ENCODE peak calls at places on chromosomes 13 and 19, in six cellular contexts. One of them, this sample, is unnamed.

GRCh38 chr19:46845959-46846459 is 4.6 kb downstream of the AP2S1 start:
- DNase-seq in neural crest cell: no peak
- DNase-seq in neural progenitor cell: no peak
- DNase-seq in activated CD4-positive, alpha-beta T cell treated with anti-CD3 and anti-CD28 coated beads, Interleukin-2, amount 10 ng/mL, durations not matched to agents 7 days and 5 days: no peak
- DNase-seq in stimulated activated CD8-positive, alpha-beta memory T cell treated with anti-CD3 and anti-CD28 coated beads, Interleukin-15, amount 100 ng/mL, for 4 hours: no peak
- DNase-seq in stimulated activated effector memory CD8-positive, alpha-beta T cell treated with anti-CD3 and anti-CD28 coated beads, Interleukin-12 subunit alpha, Interleukin-12 subunit beta, amount 100 ng/mL, for 72 hours: no peak
- DNase-seq in this sample: no peak

GRCh38 chr13:81757348-81757950 is 1416.5 kb upstream of the SPRY2 start:
- DNase-seq in neural progenitor cell: no peak
- DNase-seq in stimulated activated CD8-positive, alpha-beta memory T cell treated with anti-CD3 and anti-CD28 coated beads, Interleukin-15, amount 100 ng/mL, for 4 hours: no peak
- DNase-seq in stimulated activated effector memory CD8-positive, alpha-beta T cell treated with anti-CD3 and anti-CD28 coated beads, Interleukin-12 subunit alpha, Interleukin-12 subunit beta, amount 100 ng/mL, for 72 hours: no peak
- DNase-seq in activated CD4-positive, alpha-beta T cell treated with anti-CD3 and anti-CD28 coated beads, Interleukin-2, amount 10 ng/mL, durations not matched to agents 7 days and 5 days: no peak
- DNase-seq in neural crest cell: no peak
- DNase-seq in this sample: no peak

GRCh38 chr19:55314396-55314795 is 10.7 kb downstream of the TMEM150B start:
- DNase-seq in stimulated activated effector memory CD8-positive, alpha-beta T cell treated with anti-CD3 and anti-CD28 coated beads, Interleukin-12 subunit alpha, Interleukin-12 subunit beta, amount 100 ng/mL, for 72 hours: no peak
- DNase-seq in neural progenitor cell: no peak
- DNase-seq in activated CD4-positive, alpha-beta T cell treated with anti-CD3 and anti-CD28 coated beads, Interleukin-2, amount 10 ng/mL, durations not matched to agents 7 days and 5 days: no peak
- DNase-seq in stimulated activated CD8-positive, alpha-beta memory T cell treated with anti-CD3 and anti-CD28 coated beads, Interleukin-15, amount 100 ng/mL, for 4 hours: no peak
- DNase-seq in neural crest cell: no peak
- DNase-seq in this sample: no peak

GRCh38 chr13:106423530-106423929 is 111.9 kb downstream of the EFNB2 start:
- DNase-seq in neural progenitor cell: peak
- DNase-seq in neural crest cell: no peak
- DNase-seq in activated CD4-positive, alpha-beta T cell treated with anti-CD3 and anti-CD28 coated beads, Interleukin-2, amount 10 ng/mL, durations not matched to agents 7 days and 5 days: no peak
- DNase-seq in stimulated activated CD8-positive, alpha-beta memory T cell treated with anti-CD3 and anti-CD28 coated beads, Interleukin-15, amount 100 ng/mL, for 4 hours: no peak
- DNase-seq in stimulated activated effector memory CD8-positive, alpha-beta T cell treated with anti-CD3 and anti-CD28 coated beads, Interleukin-12 subunit alpha, Interleukin-12 subunit beta, amount 100 ng/mL, for 72 hours: no peak
- DNase-seq in this sample: no peak

GRCh38 chr13:29535663-29536655 is 59.5 kb downstream of the SLC7A1 start:
- DNase-seq in activated CD4-positive, alpha-beta T cell treated with anti-CD3 and anti-CD28 coated beads, Interleukin-2, amount 10 ng/mL, durations not matched to agents 7 days and 5 days: no peak
- DNase-seq in neural progenitor cell: no peak
- DNase-seq in neural crest cell: no peak
- DNase-seq in stimulated activated effector memory CD8-positive, alpha-beta T cell treated with anti-CD3 and anti-CD28 coated beads, Interleukin-12 subunit alpha, Interleukin-12 subunit beta, amount 100 ng/mL, for 72 hours: no peak
- DNase-seq in stimulated activated CD8-positive, alpha-beta memory T cell treated with anti-CD3 and anti-CD28 coated beads, Interleukin-15, amount 100 ng/mL, for 4 hours: no peak
- DNase-seq in this sample: no peak

GRCh38 chr19:19591133-19591825 is 27.2 kb downstream of the PBX4 start:
- DNase-seq in stimulated activated CD8-positive, alpha-beta memory T cell treated with anti-CD3 and anti-CD28 coated beads, Interleukin-15, amount 100 ng/mL, for 4 hours: peak
- DNase-seq in neural crest cell: no peak
- DNase-seq in stimulated activated effector memory CD8-positive, alpha-beta T cell treated with anti-CD3 and anti-CD28 coated beads, Interleukin-12 subunit alpha, Interleukin-12 subunit beta, amount 100 ng/mL, for 72 hours: peak
- DNase-seq in neural progenitor cell: peak
- DNase-seq in activated CD4-positive, alpha-beta T cell treated with anti-CD3 and anti-CD28 coated beads, Interleukin-2, amount 10 ng/mL, durations not matched to agents 7 days and 5 days: peak
- DNase-seq in this sample: peak

GRCh38 chr19:41861846-41862245 is 1.8 kb downstream of the RPS19 start:
- DNase-seq in neural crest cell: no peak
- DNase-seq in stimulated activated CD8-positive, alpha-beta memory T cell treated with anti-CD3 and anti-CD28 coated beads, Interleukin-15, amount 100 ng/mL, for 4 hours: no peak
- DNase-seq in neural progenitor cell: no peak
- DNase-seq in stimulated activated effector memory CD8-positive, alpha-beta T cell treated with anti-CD3 and anti-CD28 coated beads, Interleukin-12 subunit alpha, Interleukin-12 subunit beta, amount 100 ng/mL, for 72 hours: no peak
- DNase-seq in activated CD4-positive, alpha-beta T cell treated with anti-CD3 and anti-CD28 coated beads, Interleukin-2, amount 10 ng/mL, durations not matched to agents 7 days and 5 days: no peak
- DNase-seq in this sample: no peak

GRCh38 chr19:37468961-37469777 is at the start of gene ZNF570:
- DNase-seq in neural progenitor cell: peak
- DNase-seq in stimulated activated CD8-positive, alpha-beta memory T cell treated with anti-CD3 and anti-CD28 coated beads, Interleukin-15, amount 100 ng/mL, for 4 hours: peak
- DNase-seq in activated CD4-positive, alpha-beta T cell treated with anti-CD3 and anti-CD28 coated beads, Interleukin-2, amount 10 ng/mL, durations not matched to agents 7 days and 5 days: peak
- DNase-seq in neural crest cell: peak
- DNase-seq in stimulated activated effector memory CD8-positive, alpha-beta T cell treated with anti-CD3 and anti-CD28 coated beads, Interleukin-12 subunit alpha, Interleukin-12 subunit beta, amount 100 ng/mL, for 72 hours: peak
- DNase-seq in this sample: peak

GRCh38 chr19:3968556-3969434 is 2.1 kb downstream of the DAPK3 start:
- DNase-seq in neural progenitor cell: peak
- DNase-seq in activated CD4-positive, alpha-beta T cell treated with anti-CD3 and anti-CD28 coated beads, Interleukin-2, amount 10 ng/mL, durations not matched to agents 7 days and 5 days: no peak
- DNase-seq in neural crest cell: peak
- DNase-seq in stimulated activated effector memory CD8-positive, alpha-beta T cell treated with anti-CD3 and anti-CD28 coated beads, Interleukin-12 subunit alpha, Interleukin-12 subunit beta, amount 100 ng/mL, for 72 hours: no peak
- DNase-seq in stimulated activated CD8-positive, alpha-beta memory T cell treated with anti-CD3 and anti-CD28 coated beads, Interleukin-15, amount 100 ng/mL, for 4 hours: no peak
- DNase-seq in this sample: peak

GRCh38 chr13:99981115-99982020 is at the start of gene ZIC2:
- DNase-seq in neural progenitor cell: peak
- DNase-seq in stimulated activated effector memory CD8-positive, alpha-beta T cell treated with anti-CD3 and anti-CD28 coated beads, Interleukin-12 subunit alpha, Interleukin-12 subunit beta, amount 100 ng/mL, for 72 hours: no peak
- DNase-seq in activated CD4-positive, alpha-beta T cell treated with anti-CD3 and anti-CD28 coated beads, Interleukin-2, amount 10 ng/mL, durations not matched to agents 7 days and 5 days: no peak
- DNase-seq in neural crest cell: no peak
- DNase-seq in stimulated activated CD8-positive, alpha-beta memory T cell treated with anti-CD3 and anti-CD28 coated beads, Interleukin-15, amount 100 ng/mL, for 4 hours: no peak
- DNase-seq in this sample: no peak

GRCh38 chr19:41994521-41994971 is 516 bp upstream of the ATP1A3 start:
- DNase-seq in neural progenitor cell: no peak
- DNase-seq in neural crest cell: no peak
- DNase-seq in stimulated activated effector memory CD8-positive, alpha-beta T cell treated with anti-CD3 and anti-CD28 coated beads, Interleukin-12 subunit alpha, Interleukin-12 subunit beta, amount 100 ng/mL, for 72 hours: no peak
- DNase-seq in activated CD4-positive, alpha-beta T cell treated with anti-CD3 and anti-CD28 coated beads, Interleukin-2, amount 10 ng/mL, durations not matched to agents 7 days and 5 days: no peak
- DNase-seq in stimulated activated CD8-positive, alpha-beta memory T cell treated with anti-CD3 and anti-CD28 coated beads, Interleukin-15, amount 100 ng/mL, for 4 hours: peak
- DNase-seq in this sample: no peak

GRCh38 chr13:33349996-33350826 is 64.7 kb upstream of the STARD13 start:
- DNase-seq in activated CD4-positive, alpha-beta T cell treated with anti-CD3 and anti-CD28 coated beads, Interleukin-2, amount 10 ng/mL, durations not matched to agents 7 days and 5 days: no peak
- DNase-seq in neural progenitor cell: peak
- DNase-seq in stimulated activated CD8-positive, alpha-beta memory T cell treated with anti-CD3 and anti-CD28 coated beads, Interleukin-15, amount 100 ng/mL, for 4 hours: no peak
- DNase-seq in neural crest cell: peak
- DNase-seq in stimulated activated effector memory CD8-positive, alpha-beta T cell treated with anti-CD3 and anti-CD28 coated beads, Interleukin-12 subunit alpha, Interleukin-12 subunit beta, amount 100 ng/mL, for 72 hours: no peak
- DNase-seq in this sample: peak

GRCh38 chr19:41341669-41342490 is 11.8 kb downstream of the TGFB1 start:
- DNase-seq in stimulated activated CD8-positive, alpha-beta memory T cell treated with anti-CD3 and anti-CD28 coated beads, Interleukin-15, amount 100 ng/mL, for 4 hours: no peak
- DNase-seq in neural progenitor cell: no peak
- DNase-seq in activated CD4-positive, alpha-beta T cell treated with anti-CD3 and anti-CD28 coated beads, Interleukin-2, amount 10 ng/mL, durations not matched to agents 7 days and 5 days: no peak
- DNase-seq in stimulated activated effector memory CD8-positive, alpha-beta T cell treated with anti-CD3 and anti-CD28 coated beads, Interleukin-12 subunit alpha, Interleukin-12 subunit beta, amount 100 ng/mL, for 72 hours: no peak
- DNase-seq in neural crest cell: no peak
- DNase-seq in this sample: no peak

GRCh38 chr13:46495066-46495465 is 57.9 kb upstream of the LRCH1 start:
- DNase-seq in neural progenitor cell: no peak
- DNase-seq in stimulated activated effector memory CD8-positive, alpha-beta T cell treated with anti-CD3 and anti-CD28 coated beads, Interleukin-12 subunit alpha, Interleukin-12 subunit beta, amount 100 ng/mL, for 72 hours: no peak
- DNase-seq in neural crest cell: no peak
- DNase-seq in activated CD4-positive, alpha-beta T cell treated with anti-CD3 and anti-CD28 coated beads, Interleukin-2, amount 10 ng/mL, durations not matched to agents 7 days and 5 days: no peak
- DNase-seq in stimulated activated CD8-positive, alpha-beta memory T cell treated with anti-CD3 and anti-CD28 coated beads, Interleukin-15, amount 100 ng/mL, for 4 hours: no peak
- DNase-seq in this sample: no peak

GRCh38 chr19:46660008-46660517 is 919 bp downstream of the DACT3 start:
- DNase-seq in activated CD4-positive, alpha-beta T cell treated with anti-CD3 and anti-CD28 coated beads, Interleukin-2, amount 10 ng/mL, durations not matched to agents 7 days and 5 days: no peak
- DNase-seq in stimulated activated CD8-positive, alpha-beta memory T cell treated with anti-CD3 and anti-CD28 coated beads, Interleukin-15, amount 100 ng/mL, for 4 hours: no peak
- DNase-seq in neural progenitor cell: peak
- DNase-seq in neural crest cell: peak
- DNase-seq in stimulated activated effector memory CD8-positive, alpha-beta T cell treated with anti-CD3 and anti-CD28 coated beads, Interleukin-12 subunit alpha, Interleukin-12 subunit beta, amount 100 ng/mL, for 72 hours: peak
- DNase-seq in this sample: no peak

GRCh38 chr13:113322043-113322461 is 25.0 kb downstream of the LAMP1 start:
- DNase-seq in activated CD4-positive, alpha-beta T cell treated with anti-CD3 and anti-CD28 coated beads, Interleukin-2, amount 10 ng/mL, durations not matched to agents 7 days and 5 days: no peak
- DNase-seq in stimulated activated effector memory CD8-positive, alpha-beta T cell treated with anti-CD3 and anti-CD28 coated beads, Interleukin-12 subunit alpha, Interleukin-12 subunit beta, amount 100 ng/mL, for 72 hours: no peak
- DNase-seq in stimulated activated CD8-positive, alpha-beta memory T cell treated with anti-CD3 and anti-CD28 coated beads, Interleukin-15, amount 100 ng/mL, for 4 hours: no peak
- DNase-seq in neural progenitor cell: no peak
- DNase-seq in neural crest cell: no peak
- DNase-seq in this sample: no peak

GRCh38 chr19:10061717-10062310 is 24.3 kb upstream of the SHFL start:
- DNase-seq in stimulated activated CD8-positive, alpha-beta memory T cell treated with anti-CD3 and anti-CD28 coated beads, Interleukin-15, amount 100 ng/mL, for 4 hours: no peak
- DNase-seq in neural progenitor cell: peak
- DNase-seq in stimulated activated effector memory CD8-positive, alpha-beta T cell treated with anti-CD3 and anti-CD28 coated beads, Interleukin-12 subunit alpha, Interleukin-12 subunit beta, amount 100 ng/mL, for 72 hours: no peak
- DNase-seq in neural crest cell: no peak
- DNase-seq in activated CD4-positive, alpha-beta T cell treated with anti-CD3 and anti-CD28 coated beads, Interleukin-2, amount 10 ng/mL, durations not matched to agents 7 days and 5 days: no peak
- DNase-seq in this sample: no peak

GRCh38 chr19:16260160-16260793 is 62.6 kb downstream of the AP1M1 start:
- DNase-seq in stimulated activated CD8-positive, alpha-beta memory T cell treated with anti-CD3 and anti-CD28 coated beads, Interleukin-15, amount 100 ng/mL, for 4 hours: no peak
- DNase-seq in neural crest cell: no peak
- DNase-seq in activated CD4-positive, alpha-beta T cell treated with anti-CD3 and anti-CD28 coated beads, Interleukin-2, amount 10 ng/mL, durations not matched to agents 7 days and 5 days: no peak
- DNase-seq in neural progenitor cell: no peak
- DNase-seq in stimulated activated effector memory CD8-positive, alpha-beta T cell treated with anti-CD3 and anti-CD28 coated beads, Interleukin-12 subunit alpha, Interleukin-12 subunit beta, amount 100 ng/mL, for 72 hours: no peak
- DNase-seq in this sample: no peak

GRCh38 chr13:98173431-98173921 is 3.6 kb downstream of the RNF113B start:
- DNase-seq in neural progenitor cell: peak
- DNase-seq in stimulated activated CD8-positive, alpha-beta memory T cell treated with anti-CD3 and anti-CD28 coated beads, Interleukin-15, amount 100 ng/mL, for 4 hours: no peak
- DNase-seq in activated CD4-positive, alpha-beta T cell treated with anti-CD3 and anti-CD28 coated beads, Interleukin-2, amount 10 ng/mL, durations not matched to agents 7 days and 5 days: no peak
- DNase-seq in stimulated activated effector memory CD8-positive, alpha-beta T cell treated with anti-CD3 and anti-CD28 coated beads, Interleukin-12 subunit alpha, Interleukin-12 subunit beta, amount 100 ng/mL, for 72 hours: no peak
- DNase-seq in neural crest cell: no peak
- DNase-seq in this sample: no peak

GRCh38 chr13:20190481-20191310 is 2.0 kb downstream of the GJB2 start:
- DNase-seq in activated CD4-positive, alpha-beta T cell treated with anti-CD3 and anti-CD28 coated beads, Interleukin-2, amount 10 ng/mL, durations not matched to agents 7 days and 5 days: no peak
- DNase-seq in stimulated activated effector memory CD8-positive, alpha-beta T cell treated with anti-CD3 and anti-CD28 coated beads, Interleukin-12 subunit alpha, Interleukin-12 subunit beta, amount 100 ng/mL, for 72 hours: peak
- DNase-seq in stimulated activated CD8-positive, alpha-beta memory T cell treated with anti-CD3 and anti-CD28 coated beads, Interleukin-15, amount 100 ng/mL, for 4 hours: no peak
- DNase-seq in neural progenitor cell: no peak
- DNase-seq in neural crest cell: no peak
- DNase-seq in this sample: no peak

GRCh38 chr13:72255908-72256307 is 388.9 kb upstream of the DACH1 start:
- DNase-seq in stimulated activated CD8-positive, alpha-beta memory T cell treated with anti-CD3 and anti-CD28 coated beads, Interleukin-15, amount 100 ng/mL, for 4 hours: no peak
- DNase-seq in neural crest cell: peak
- DNase-seq in neural progenitor cell: peak
- DNase-seq in activated CD4-positive, alpha-beta T cell treated with anti-CD3 and anti-CD28 coated beads, Interleukin-2, amount 10 ng/mL, durations not matched to agents 7 days and 5 days: no peak
- DNase-seq in stimulated activated effector memory CD8-positive, alpha-beta T cell treated with anti-CD3 and anti-CD28 coated beads, Interleukin-12 subunit alpha, Interleukin-12 subunit beta, amount 100 ng/mL, for 72 hours: no peak
- DNase-seq in this sample: no peak

GRCh38 chr13:20400774-20401173 is 124.9 kb downstream of the CRYL1 start:
- DNase-seq in neural progenitor cell: no peak
- DNase-seq in stimulated activated effector memory CD8-positive, alpha-beta T cell treated with anti-CD3 and anti-CD28 coated beads, Interleukin-12 subunit alpha, Interleukin-12 subunit beta, amount 100 ng/mL, for 72 hours: no peak
- DNase-seq in activated CD4-positive, alpha-beta T cell treated with anti-CD3 and anti-CD28 coated beads, Interleukin-2, amount 10 ng/mL, durations not matched to agents 7 days and 5 days: no peak
- DNase-seq in stimulated activated CD8-positive, alpha-beta memory T cell treated with anti-CD3 and anti-CD28 coated beads, Interleukin-15, amount 100 ng/mL, for 4 hours: no peak
- DNase-seq in neural crest cell: no peak
- DNase-seq in this sample: no peak

GRCh38 chr13:49615844-49616687 is 12.2 kb upstream of the ARL11 start:
- DNase-seq in stimulated activated CD8-positive, alpha-beta memory T cell treated with anti-CD3 and anti-CD28 coated beads, Interleukin-15, amount 100 ng/mL, for 4 hours: no peak
- DNase-seq in activated CD4-positive, alpha-beta T cell treated with anti-CD3 and anti-CD28 coated beads, Interleukin-2, amount 10 ng/mL, durations not matched to agents 7 days and 5 days: no peak
- DNase-seq in neural crest cell: no peak
- DNase-seq in neural progenitor cell: no peak
- DNase-seq in stimulated activated effector memory CD8-positive, alpha-beta T cell treated with anti-CD3 and anti-CD28 coated beads, Interleukin-12 subunit alpha, Interleukin-12 subunit beta, amount 100 ng/mL, for 72 hours: no peak
- DNase-seq in this sample: no peak

GRCh38 chr19:35031072-35031881 is 1.0 kb downstream of the SCN1B start:
- DNase-seq in stimulated activated CD8-positive, alpha-beta memory T cell treated with anti-CD3 and anti-CD28 coated beads, Interleukin-15, amount 100 ng/mL, for 4 hours: no peak
- DNase-seq in neural progenitor cell: peak
- DNase-seq in stimulated activated effector memory CD8-positive, alpha-beta T cell treated with anti-CD3 and anti-CD28 coated beads, Interleukin-12 subunit alpha, Interleukin-12 subunit beta, amount 100 ng/mL, for 72 hours: no peak
- DNase-seq in neural crest cell: no peak
- DNase-seq in activated CD4-positive, alpha-beta T cell treated with anti-CD3 and anti-CD28 coated beads, Interleukin-2, amount 10 ng/mL, durations not matched to agents 7 days and 5 days: no peak
- DNase-seq in this sample: no peak

GRCh38 chr19:15288146-15288963 is 44.0 kb downstream of the BRD4 start:
- DNase-seq in stimulated activated CD8-positive, alpha-beta memory T cell treated with anti-CD3 and anti-CD28 coated beads, Interleukin-15, amount 100 ng/mL, for 4 hours: no peak
- DNase-seq in neural crest cell: peak
- DNase-seq in neural progenitor cell: peak
- DNase-seq in stimulated activated effector memory CD8-positive, alpha-beta T cell treated with anti-CD3 and anti-CD28 coated beads, Interleukin-12 subunit alpha, Interleukin-12 subunit beta, amount 100 ng/mL, for 72 hours: no peak
- DNase-seq in activated CD4-positive, alpha-beta T cell treated with anti-CD3 and anti-CD28 coated beads, Interleukin-2, amount 10 ng/mL, durations not matched to agents 7 days and 5 days: peak
- DNase-seq in this sample: no peak

GRCh38 chr13:52026246-52026626 is 1.7 kb downstream of the UTP14C start:
- DNase-seq in stimulated activated effector memory CD8-positive, alpha-beta T cell treated with anti-CD3 and anti-CD28 coated beads, Interleukin-12 subunit alpha, Interleukin-12 subunit beta, amount 100 ng/mL, for 72 hours: no peak
- DNase-seq in activated CD4-positive, alpha-beta T cell treated with anti-CD3 and anti-CD28 coated beads, Interleukin-2, amount 10 ng/mL, durations not matched to agents 7 days and 5 days: no peak
- DNase-seq in neural crest cell: no peak
- DNase-seq in neural progenitor cell: no peak
- DNase-seq in stimulated activated CD8-positive, alpha-beta memory T cell treated with anti-CD3 and anti-CD28 coated beads, Interleukin-15, amount 100 ng/mL, for 4 hours: no peak
- DNase-seq in this sample: no peak

GRCh38 chr19:38213911-38214625 is 10.0 kb downstream of the DPF1 start:
- DNase-seq in stimulated activated CD8-positive, alpha-beta memory T cell treated with anti-CD3 and anti-CD28 coated beads, Interleukin-15, amount 100 ng/mL, for 4 hours: peak
- DNase-seq in activated CD4-positive, alpha-beta T cell treated with anti-CD3 and anti-CD28 coated beads, Interleukin-2, amount 10 ng/mL, durations not matched to agents 7 days and 5 days: peak
- DNase-seq in stimulated activated effector memory CD8-positive, alpha-beta T cell treated with anti-CD3 and anti-CD28 coated beads, Interleukin-12 subunit alpha, Interleukin-12 subunit beta, amount 100 ng/mL, for 72 hours: peak
- DNase-seq in neural progenitor cell: peak
- DNase-seq in neural crest cell: no peak
- DNase-seq in this sample: no peak

GRCh38 chr13:40668335-40668734 is 1.9 kb upstream of the FOXO1 start:
- DNase-seq in stimulated activated effector memory CD8-positive, alpha-beta T cell treated with anti-CD3 and anti-CD28 coated beads, Interleukin-12 subunit alpha, Interleukin-12 subunit beta, amount 100 ng/mL, for 72 hours: peak
- DNase-seq in neural crest cell: no peak
- DNase-seq in neural progenitor cell: peak
- DNase-seq in activated CD4-positive, alpha-beta T cell treated with anti-CD3 and anti-CD28 coated beads, Interleukin-2, amount 10 ng/mL, durations not matched to agents 7 days and 5 days: peak
- DNase-seq in stimulated activated CD8-positive, alpha-beta memory T cell treated with anti-CD3 and anti-CD28 coated beads, Interleukin-15, amount 100 ng/mL, for 4 hours: peak
- DNase-seq in this sample: peak

GRCh38 chr13:108993346-108993745 is 363.9 kb downstream of the MYO16 start:
- DNase-seq in neural progenitor cell: no peak
- DNase-seq in stimulated activated CD8-positive, alpha-beta memory T cell treated with anti-CD3 and anti-CD28 coated beads, Interleukin-15, amount 100 ng/mL, for 4 hours: no peak
- DNase-seq in neural crest cell: no peak
- DNase-seq in stimulated activated effector memory CD8-positive, alpha-beta T cell treated with anti-CD3 and anti-CD28 coated beads, Interleukin-12 subunit alpha, Interleukin-12 subunit beta, amount 100 ng/mL, for 72 hours: no peak
- DNase-seq in activated CD4-positive, alpha-beta T cell treated with anti-CD3 and anti-CD28 coated beads, Interleukin-2, amount 10 ng/mL, durations not matched to agents 7 days and 5 days: no peak
- DNase-seq in this sample: no peak

GRCh38 chr13:107964356-107964755 is 251.0 kb downstream of the LIG4 start:
- DNase-seq in activated CD4-positive, alpha-beta T cell treated with anti-CD3 and anti-CD28 coated beads, Interleukin-2, amount 10 ng/mL, durations not matched to agents 7 days and 5 days: no peak
- DNase-seq in neural crest cell: no peak
- DNase-seq in stimulated activated CD8-positive, alpha-beta memory T cell treated with anti-CD3 and anti-CD28 coated beads, Interleukin-15, amount 100 ng/mL, for 4 hours: no peak
- DNase-seq in neural progenitor cell: no peak
- DNase-seq in stimulated activated effector memory CD8-positive, alpha-beta T cell treated with anti-CD3 and anti-CD28 coated beads, Interleukin-12 subunit alpha, Interleukin-12 subunit beta, amount 100 ng/mL, for 72 hours: no peak
- DNase-seq in this sample: no peak

GRCh38 chr19:48403606-48404005 is 10.1 kb downstream of the GRIN2D start:
- DNase-seq in stimulated activated CD8-positive, alpha-beta memory T cell treated with anti-CD3 and anti-CD28 coated beads, Interleukin-15, amount 100 ng/mL, for 4 hours: no peak
- DNase-seq in neural progenitor cell: peak
- DNase-seq in neural crest cell: no peak
- DNase-seq in activated CD4-positive, alpha-beta T cell treated with anti-CD3 and anti-CD28 coated beads, Interleukin-2, amount 10 ng/mL, durations not matched to agents 7 days and 5 days: peak
- DNase-seq in stimulated activated effector memory CD8-positive, alpha-beta T cell treated with anti-CD3 and anti-CD28 coated beads, Interleukin-12 subunit alpha, Interleukin-12 subunit beta, amount 100 ng/mL, for 72 hours: peak
- DNase-seq in this sample: peak

GRCh38 chr13:35733832-35734231 is 257.3 kb upstream of the MAB21L1 start:
- DNase-seq in stimulated activated CD8-positive, alpha-beta memory T cell treated with anti-CD3 and anti-CD28 coated beads, Interleukin-15, amount 100 ng/mL, for 4 hours: no peak
- DNase-seq in neural progenitor cell: no peak
- DNase-seq in neural crest cell: no peak
- DNase-seq in stimulated activated effector memory CD8-positive, alpha-beta T cell treated with anti-CD3 and anti-CD28 coated beads, Interleukin-12 subunit alpha, Interleukin-12 subunit beta, amount 100 ng/mL, for 72 hours: no peak
- DNase-seq in activated CD4-positive, alpha-beta T cell treated with anti-CD3 and anti-CD28 coated beads, Interleukin-2, amount 10 ng/mL, durations not matched to agents 7 days and 5 days: no peak
- DNase-seq in this sample: no peak

GRCh38 chr19:41886761-41887710 is 4.1 kb downstream of the ARHGEF1 start:
- DNase-seq in neural progenitor cell: no peak
- DNase-seq in stimulated activated effector memory CD8-positive, alpha-beta T cell treated with anti-CD3 and anti-CD28 coated beads, Interleukin-12 subunit alpha, Interleukin-12 subunit beta, amount 100 ng/mL, for 72 hours: peak
- DNase-seq in neural crest cell: no peak
- DNase-seq in stimulated activated CD8-positive, alpha-beta memory T cell treated with anti-CD3 and anti-CD28 coated beads, Interleukin-15, amount 100 ng/mL, for 4 hours: peak
- DNase-seq in activated CD4-positive, alpha-beta T cell treated with anti-CD3 and anti-CD28 coated beads, Interleukin-2, amount 10 ng/mL, durations not matched to agents 7 days and 5 days: peak
- DNase-seq in this sample: no peak

GRCh38 chr13:47230155-47230554 is 333.3 kb upstream of the HTR2A start:
- DNase-seq in stimulated activated CD8-positive, alpha-beta memory T cell treated with anti-CD3 and anti-CD28 coated beads, Interleukin-15, amount 100 ng/mL, for 4 hours: no peak
- DNase-seq in stimulated activated effector memory CD8-positive, alpha-beta T cell treated with anti-CD3 and anti-CD28 coated beads, Interleukin-12 subunit alpha, Interleukin-12 subunit beta, amount 100 ng/mL, for 72 hours: no peak
- DNase-seq in neural crest cell: no peak
- DNase-seq in neural progenitor cell: no peak
- DNase-seq in activated CD4-positive, alpha-beta T cell treated with anti-CD3 and anti-CD28 coated beads, Interleukin-2, amount 10 ng/mL, durations not matched to agents 7 days and 5 days: no peak
- DNase-seq in this sample: no peak

This sample was measured in lung.